ENCODE peak calls at places on chromosome 10, in five cellular contexts. One of them, this sample, is unnamed.

GRCh38 chr10:44619521-44619920 is 234.6 kb upstream of the CXCL12 start:
- DNase-seq in IMR-90: no peak
- DNase-seq in H1: no peak
- DNase-seq in A549: no peak
- DNase-seq in HepG2: no peak
- DNase-seq in this sample: no peak

GRCh38 chr10:110016037-110016436 is 8.3 kb downstream of the ADD3 start:
- DNase-seq in HepG2: peak
- DNase-seq in IMR-90: peak
- DNase-seq in H1: no peak
- DNase-seq in A549: peak
- DNase-seq in this sample: no peak

GRCh38 chr10:14089556-14090297 is 241.0 kb downstream of the FRMD4A start:
- DNase-seq in IMR-90: no peak
- DNase-seq in H1: no peak
- DNase-seq in A549: no peak
- DNase-seq in HepG2: no peak
- DNase-seq in this sample: no peak

GRCh38 chr10:124465777-124466488 is 4.3 kb downstream of the LHPP start:
- DNase-seq in IMR-90: no peak
- DNase-seq in H1: no peak
- DNase-seq in A549: no peak
- DNase-seq in HepG2: no peak
- DNase-seq in this sample: no peak

GRCh38 chr10:83367036-83367435 is 772.3 kb upstream of the GHITM start:
- DNase-seq in A549: no peak
- DNase-seq in IMR-90: no peak
- DNase-seq in H1: no peak
- DNase-seq in HepG2: no peak
- DNase-seq in this sample: no peak

GRCh38 chr10:57102234-57102633 is 741.2 kb upstream of the ZWINT start:
- DNase-seq in HepG2: no peak
- DNase-seq in H1: no peak
- DNase-seq in IMR-90: no peak
- DNase-seq in A549: no peak
- DNase-seq in this sample: no peak

GRCh38 chr10:68096913-68097509 is 12.3 kb upstream of the MYPN start:
- DNase-seq in IMR-90: peak
- DNase-seq in H1: peak
- DNase-seq in A549: peak
- DNase-seq in HepG2: no peak
- DNase-seq in this sample: peak

GRCh38 chr10:80158598-80159127 is 26.1 kb downstream of the PLAC9 start:
- DNase-seq in A549: peak
- DNase-seq in H1: no peak
- DNase-seq in HepG2: no peak
- DNase-seq in IMR-90: peak
- DNase-seq in this sample: peak

GRCh38 chr10:132454296-132455198 is 57.5 kb downstream of the PWWP2B start:
- DNase-seq in A549: no peak
- DNase-seq in HepG2: no peak
- DNase-seq in H1: no peak
- DNase-seq in IMR-90: no peak
- DNase-seq in this sample: no peak

GRCh38 chr10:76984559-76985443 is 652.8 kb downstream of the KCNMA1 start:
- DNase-seq in H1: peak
- DNase-seq in IMR-90: peak
- DNase-seq in HepG2: peak
- DNase-seq in A549: peak
- DNase-seq in this sample: peak

GRCh38 chr10:62779487-62780248 is 24.9 kb upstream of the ADO start:
- DNase-seq in A549: no peak
- DNase-seq in H1: no peak
- DNase-seq in HepG2: no peak
- DNase-seq in IMR-90: peak
- DNase-seq in this sample: no peak

GRCh38 chr10:99782447-99783286 is at the start of gene ABCC2:
- DNase-seq in IMR-90: no peak
- DNase-seq in HepG2: peak
- DNase-seq in A549: peak
- DNase-seq in H1: no peak
- DNase-seq in this sample: no peak

GRCh38 chr10:14571866-14572507 is 202.7 kb downstream of the FAM107B start:
- DNase-seq in IMR-90: peak
- DNase-seq in HepG2: peak
- DNase-seq in A549: peak
- DNase-seq in H1: no peak
- DNase-seq in this sample: no peak

GRCh38 chr10:25820496-25821415 is 113.3 kb upstream of the MYO3A start:
- DNase-seq in A549: no peak
- DNase-seq in IMR-90: no peak
- DNase-seq in HepG2: no peak
- DNase-seq in H1: no peak
- DNase-seq in this sample: no peak

GRCh38 chr10:95214369-95214768 is 20.3 kb downstream of the ACSM6 start:
- DNase-seq in HepG2: no peak
- DNase-seq in H1: no peak
- DNase-seq in IMR-90: no peak
- DNase-seq in A549: no peak
- DNase-seq in this sample: no peak

GRCh38 chr10:95214793-95215192 is 20.8 kb downstream of the ACSM6 start:
- DNase-seq in H1: no peak
- DNase-seq in IMR-90: peak
- DNase-seq in A549: peak
- DNase-seq in HepG2: no peak
- DNase-seq in this sample: no peak

GRCh38 chr10:95211606-95212279 is 17.7 kb downstream of the ACSM6 start:
- DNase-seq in HepG2: no peak
- DNase-seq in A549: no peak
- DNase-seq in H1: no peak
- DNase-seq in IMR-90: peak
- DNase-seq in this sample: no peak

GRCh38 chr10:95209509-95210127 is 15.6 kb downstream of the ACSM6 start:
- DNase-seq in IMR-90: no peak
- DNase-seq in A549: no peak
- DNase-seq in HepG2: no peak
- DNase-seq in H1: no peak
- DNase-seq in this sample: no peak

GRCh38 chr10:95208702-95209391 is 14.8 kb downstream of the ACSM6 start:
- DNase-seq in HepG2: no peak
- DNase-seq in IMR-90: no peak
- DNase-seq in A549: no peak
- DNase-seq in H1: no peak
- DNase-seq in this sample: no peak
- TF ChIP-seq MAFK in HepG2: no peak
- TF ChIP-seq MAFK in IMR-90: no peak
- TF ChIP-seq MAFK in A549: no peak
- TF ChIP-seq MAFK in H1: no peak
- TF ChIP-seq MAFK in this sample: no peak

GRCh38 chr10:5524721-5525531 is at the start of gene CALML3:
- DNase-seq in HepG2: no peak
- DNase-seq in IMR-90: no peak
- DNase-seq in A549: no peak
- DNase-seq in H1: no peak
- DNase-seq in this sample: no peak

GRCh38 chr10:5527332-5528200 is 2.8 kb downstream of the CALML3 start:
- DNase-seq in HepG2: peak
- DNase-seq in IMR-90: no peak
- DNase-seq in H1: no peak
- DNase-seq in A549: no peak
- DNase-seq in this sample: no peak

GRCh38 chr10:5528989-5529701 is 4.4 kb downstream of the CALML3 start:
- DNase-seq in IMR-90: no peak
- DNase-seq in A549: no peak
- DNase-seq in HepG2: no peak
- DNase-seq in H1: no peak
- DNase-seq in this sample: no peak

GRCh38 chr10:5525581-5526271 is 965 bp downstream of the CALML3 start:
- DNase-seq in A549: no peak
- DNase-seq in IMR-90: no peak
- DNase-seq in HepG2: no peak
- DNase-seq in H1: no peak
- DNase-seq in this sample: no peak

DNA sequence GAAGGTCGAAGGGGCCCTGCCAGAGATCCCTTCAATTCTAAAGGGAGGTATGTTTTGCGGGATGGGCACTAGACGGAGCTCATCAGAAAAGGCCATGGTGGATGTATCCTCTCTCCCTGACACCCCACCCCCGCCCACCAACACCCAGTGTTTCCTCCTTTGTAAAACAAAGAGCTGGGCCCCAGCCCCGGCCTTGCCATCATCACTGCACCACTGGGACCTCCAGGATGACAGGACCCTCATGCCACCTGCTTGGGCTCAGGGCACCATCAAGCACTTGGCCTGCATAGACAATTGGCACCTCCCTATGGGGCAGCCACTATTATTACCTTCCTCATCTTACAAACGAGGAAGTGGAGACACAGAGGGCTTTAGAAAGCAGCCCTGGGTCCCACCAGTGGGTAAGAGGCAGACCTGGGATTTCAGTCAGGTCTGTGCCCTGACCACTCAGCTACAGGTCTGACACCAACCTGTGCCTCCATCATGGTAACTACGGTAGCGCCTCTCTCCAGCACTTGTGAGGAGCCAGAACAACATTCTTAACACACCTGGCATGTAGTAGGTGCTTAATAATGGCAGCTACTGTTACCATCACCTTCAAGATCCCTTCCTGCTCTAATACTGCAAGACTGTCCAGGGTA is 2.0 kb downstream of the CALML3 start:
- DNase-seq in H1: no peak
- DNase-seq in HepG2: no peak
- DNase-seq in A549: no peak
- DNase-seq in IMR-90: no peak
- DNase-seq in this sample: no peak
- TF ChIP-seq MAFK in H1: no peak
- TF ChIP-seq MAFK in HepG2: no peak
- TF ChIP-seq MAFK in A549: no peak
- TF ChIP-seq MAFK in IMR-90: no peak
- TF ChIP-seq MAFK in this sample: no peak

GRCh38 chr10:51079331-51079730 is 5.0 kb downstream of the PRKG1 start:
- DNase-seq in HepG2: no peak
- DNase-seq in H1: no peak
- DNase-seq in A549: no peak
- DNase-seq in IMR-90: no peak
- DNase-seq in this sample: no peak

GRCh38 chr10:51076442-51076841 is 2.2 kb downstream of the PRKG1 start:
- DNase-seq in HepG2: no peak
- DNase-seq in A549: no peak
- DNase-seq in H1: no peak
- DNase-seq in IMR-90: no peak
- DNase-seq in this sample: no peak

GRCh38 chr10:51082857-51083256 is 8.6 kb downstream of the PRKG1 start:
- DNase-seq in HepG2: no peak
- DNase-seq in H1: no peak
- DNase-seq in IMR-90: no peak
- DNase-seq in A549: no peak
- DNase-seq in this sample: no peak

GRCh38 chr10:51077507-51077906 is 3.2 kb downstream of the PRKG1 start:
- DNase-seq in H1: no peak
- DNase-seq in HepG2: no peak
- DNase-seq in A549: no peak
- DNase-seq in IMR-90: no peak
- DNase-seq in this sample: no peak

DNA sequence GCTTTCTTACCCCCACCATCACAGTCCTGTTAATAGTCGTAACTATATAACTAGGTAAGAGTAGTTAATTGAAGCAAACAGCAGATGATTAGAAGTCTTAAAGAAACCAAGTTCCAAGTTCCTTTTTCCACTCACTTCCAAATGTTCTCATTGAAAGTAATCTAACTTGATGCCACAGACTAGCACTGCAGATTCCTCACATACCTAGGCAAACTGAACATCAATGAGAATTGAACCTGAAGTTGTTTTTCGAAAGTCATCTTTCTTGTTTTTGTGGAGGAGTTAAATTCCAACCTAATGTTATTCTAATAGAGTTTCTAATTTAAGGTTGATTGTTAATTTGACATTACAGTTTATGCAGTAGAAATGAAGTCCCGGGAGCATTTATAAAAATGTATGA is 5.5 kb downstream of the PRKG1 start:
- DNase-seq in H1: no peak
- DNase-seq in A549: no peak
- DNase-seq in IMR-90: no peak
- DNase-seq in HepG2: no peak
- DNase-seq in this sample: no peak
- TF ChIP-seq MAFK in H1: no peak
- TF ChIP-seq MAFK in A549: no peak
- TF ChIP-seq MAFK in IMR-90: no peak
- TF ChIP-seq MAFK in HepG2: no peak
- TF ChIP-seq MAFK in this sample: no peak

GRCh38 chr10:43206391-43207235 is 60.3 kb downstream of the RASGEF1A start:
- DNase-seq in HepG2: no peak
- DNase-seq in H1: no peak
- DNase-seq in IMR-90: no peak
- DNase-seq in A549: no peak
- DNase-seq in this sample: no peak

GRCh38 chr10:43209064-43209455 is 57.8 kb downstream of the RASGEF1A start:
- DNase-seq in IMR-90: no peak
- DNase-seq in HepG2: no peak
- DNase-seq in H1: no peak
- DNase-seq in A549: no peak
- DNase-seq in this sample: no peak

GRCh38 chr10:43209651-43210141 is 57.2 kb downstream of the RASGEF1A start:
- DNase-seq in A549: no peak
- DNase-seq in HepG2: no peak
- DNase-seq in H1: no peak
- DNase-seq in IMR-90: no peak
- DNase-seq in this sample: no peak

GRCh38 chr10:43210556-43210955 is 56.3 kb downstream of the RASGEF1A start:
- DNase-seq in IMR-90: no peak
- DNase-seq in A549: no peak
- DNase-seq in HepG2: no peak
- DNase-seq in H1: no peak
- DNase-seq in this sample: no peak

DNA sequence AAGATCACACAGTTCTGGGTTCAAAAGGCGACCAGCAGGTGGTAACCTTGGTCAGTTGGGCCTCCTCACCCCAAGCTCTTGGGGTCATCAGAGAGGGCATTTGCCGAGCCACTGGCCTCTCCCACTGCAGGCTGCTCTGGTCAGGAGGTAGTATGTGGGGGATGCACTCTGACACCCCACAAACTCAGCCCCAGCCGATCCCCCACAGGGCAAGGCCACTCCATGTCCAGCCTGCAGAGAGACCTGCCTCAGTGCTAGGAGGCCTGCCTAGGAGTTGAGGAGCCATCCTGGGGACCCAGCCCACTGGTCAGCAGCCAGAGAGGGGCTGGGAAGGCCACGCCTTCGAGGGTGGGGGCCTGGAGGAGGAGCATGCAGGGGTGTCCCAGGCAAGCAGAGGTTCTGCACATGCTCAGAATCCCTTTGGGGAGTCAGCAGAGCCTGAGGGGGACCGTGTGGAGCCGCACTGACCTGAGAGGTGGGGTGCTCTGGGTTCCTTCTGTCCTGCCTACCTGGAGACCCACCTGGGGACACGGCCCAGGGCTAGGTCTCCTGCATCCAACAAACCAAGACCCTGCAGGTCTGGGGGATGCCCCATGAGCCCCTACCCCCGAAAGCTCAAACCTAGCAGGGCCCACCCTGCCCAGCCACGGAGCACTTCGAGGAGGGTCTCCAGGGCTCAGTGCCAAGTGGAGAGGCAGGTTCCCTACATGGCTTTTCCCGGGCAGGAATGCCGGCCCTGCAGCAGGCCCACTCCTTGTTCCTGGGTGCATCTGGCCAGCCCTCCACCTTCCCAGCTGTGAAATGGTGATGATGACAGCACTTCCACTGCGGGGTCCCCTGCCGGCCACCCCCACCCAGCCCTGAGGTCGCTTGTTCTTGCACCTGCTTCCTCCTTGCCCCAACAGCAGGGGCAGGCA is 58.5 kb downstream of the RASGEF1A start:
- DNase-seq in IMR-90: no peak
- DNase-seq in H1: no peak
- DNase-seq in HepG2: no peak
- DNase-seq in A549: no peak
- DNase-seq in this sample: no peak
- TF ChIP-seq MAFK in IMR-90: no peak
- TF ChIP-seq MAFK in H1: no peak
- TF ChIP-seq MAFK in HepG2: no peak
- TF ChIP-seq MAFK in A549: no peak
- TF ChIP-seq MAFK in this sample: no peak